ENCODE peak calls at places on chromosomes 16 and 17, in eight cellular contexts. A is Panc1, Y is GM12878, W is K562, B is HCT116, O is upper lobe of left lung, V is GM23338, N is HepG2. I is an unnamed sample.

GRCh38 chr17:78351449-78352006 is 8.3 kb downstream of the SOCS3 start:
- ATAC-seq in A (peak), Y (no peak), W (no peak), B (no peak), O (peak), V (peak), N (peak), I (peak)

GRCh38 chr17:4554441-4554996 is 665 bp downstream of the MYBBP1A start:
- ATAC-seq in A (no peak), Y (peak), W (peak), B (peak), O (no peak), V (peak), N (peak), I (no peak)

GRCh38 chr16:77271532-77272426 is 72.6 kb downstream of the SYCE1L start:
- ATAC-seq in A (no peak), Y (no peak), W (no peak), B (no peak), O (no peak), V (no peak), N (peak), I (no peak)

GRCh38 chr17:13642188-13642587 is 40.5 kb upstream of the HS3ST3A1 start:
- ATAC-seq in A (no peak), Y (no peak), W (no peak), B (no peak), O (no peak), V (no peak), N (no peak), I (no peak)

GRCh38 chr17:79036609-79037008 is 12.6 kb downstream of the C1QTNF1 start:
- ATAC-seq in A (no peak), Y (no peak), W (no peak), B (peak), O (peak), V (no peak), N (no peak), I (peak)

GRCh38 chr17:81976332-81977210 is 858 bp upstream of the ASPSCR1 start:
- ATAC-seq in A (peak), Y (peak), W (peak), B (peak), O (peak), V (peak), N (peak), I (peak)

GRCh38 chr16:85168732-85169256 is 56.5 kb upstream of the CIBAR2 start:
- ATAC-seq in A (no peak), Y (no peak), W (peak), B (peak), O (no peak), V (peak), N (no peak), I (peak)

GRCh38 chr17:17079761-17080160 is 37.5 kb downstream of the MPRIP start:
- ATAC-seq in A (no peak), Y (no peak), W (no peak), B (no peak), O (peak), V (no peak), N (no peak), I (peak)

GRCh38 chr17:54373970-54374369 is 526.7 kb upstream of the TOM1L1 start:
- ATAC-seq in A (no peak), Y (no peak), W (no peak), B (no peak), O (no peak), V (no peak), N (no peak), I (no peak)
- TF ChIP-seq POLR2AphosphoS5 in A (no peak), Y (no peak), W (no peak), B (no peak), O (no peak), V (no peak), N (no peak), I (no peak)

DNA sequence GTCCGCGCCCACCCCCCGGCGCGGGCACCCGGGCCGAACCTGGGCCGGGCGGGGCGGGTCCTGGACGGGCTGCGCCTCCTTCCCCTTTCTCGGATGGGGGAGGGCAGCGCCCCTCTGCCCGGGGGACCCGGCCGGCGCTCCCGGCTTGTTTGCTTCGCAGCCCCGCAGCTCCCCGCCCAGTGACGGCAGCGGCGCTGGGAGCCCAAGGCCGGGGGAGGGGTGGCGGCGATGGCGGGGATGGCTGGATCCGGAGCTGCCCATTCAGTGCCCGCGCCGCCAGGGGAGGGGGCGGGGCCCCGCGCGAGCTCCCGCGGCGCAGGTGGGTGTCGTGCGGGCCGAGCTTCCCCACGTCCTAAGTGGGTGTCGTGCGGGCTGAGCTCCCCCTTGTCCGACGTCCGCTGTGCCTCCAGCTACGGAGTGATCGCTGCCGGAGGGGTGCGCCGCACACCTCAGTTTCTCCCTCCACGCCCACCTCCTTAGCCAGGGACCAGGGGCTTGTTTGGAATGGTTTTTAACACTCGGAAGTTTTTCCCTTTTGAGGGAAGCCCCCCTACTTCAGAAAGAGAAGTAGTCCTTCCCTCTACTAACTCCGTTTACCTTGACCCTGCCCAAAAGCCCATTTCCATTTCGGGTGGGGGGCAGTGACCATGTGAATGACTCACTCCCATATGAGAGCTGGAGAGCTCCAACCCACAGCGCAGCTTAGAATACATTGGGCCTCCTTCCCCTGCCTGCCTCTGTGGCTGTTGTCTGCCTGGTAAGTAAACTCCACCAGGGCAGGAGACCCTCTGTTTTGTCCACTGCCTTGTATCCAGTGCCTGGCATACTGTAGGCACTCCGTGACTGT is 733 bp downstream of the SGSM2 start:
- ATAC-seq in A (peak), Y (peak), W (peak), B (peak), O (peak), V (peak), N (peak), I (peak)
- TF ChIP-seq CTCF in A (no peak), Y (no peak), W (no peak), B (no peak), O (no peak), V (no peak), N (no peak), I (no peak)

DNA sequence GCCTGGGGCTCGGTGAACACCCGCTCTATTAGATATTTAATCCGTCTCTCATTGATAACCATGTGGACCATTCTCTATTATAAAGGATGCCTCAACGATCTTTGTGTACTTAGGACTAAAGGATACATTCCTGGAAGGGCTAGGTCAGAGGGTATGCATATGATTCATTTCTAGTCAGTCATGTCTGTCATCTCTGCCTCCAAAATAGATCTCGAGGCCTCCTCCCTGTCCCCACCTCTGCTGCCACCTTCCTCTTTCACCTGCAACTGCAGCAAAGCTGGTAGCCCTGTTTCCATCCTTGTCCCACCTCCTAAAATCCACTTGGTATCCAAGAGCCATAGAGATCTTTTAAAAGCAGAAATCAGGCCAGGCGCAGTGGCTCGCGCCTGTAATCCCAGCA is 121.5 kb downstream of the KATNIP start:
- ATAC-seq in A (no peak), Y (no peak), W (no peak), B (peak), O (no peak), V (peak), N (no peak), I (no peak)
- H3K4me3 ChIP-seq in A (no peak), Y (no peak), W (no peak), B (no peak), O (no peak), V (no peak), N (no peak), I (no peak)

DNA sequence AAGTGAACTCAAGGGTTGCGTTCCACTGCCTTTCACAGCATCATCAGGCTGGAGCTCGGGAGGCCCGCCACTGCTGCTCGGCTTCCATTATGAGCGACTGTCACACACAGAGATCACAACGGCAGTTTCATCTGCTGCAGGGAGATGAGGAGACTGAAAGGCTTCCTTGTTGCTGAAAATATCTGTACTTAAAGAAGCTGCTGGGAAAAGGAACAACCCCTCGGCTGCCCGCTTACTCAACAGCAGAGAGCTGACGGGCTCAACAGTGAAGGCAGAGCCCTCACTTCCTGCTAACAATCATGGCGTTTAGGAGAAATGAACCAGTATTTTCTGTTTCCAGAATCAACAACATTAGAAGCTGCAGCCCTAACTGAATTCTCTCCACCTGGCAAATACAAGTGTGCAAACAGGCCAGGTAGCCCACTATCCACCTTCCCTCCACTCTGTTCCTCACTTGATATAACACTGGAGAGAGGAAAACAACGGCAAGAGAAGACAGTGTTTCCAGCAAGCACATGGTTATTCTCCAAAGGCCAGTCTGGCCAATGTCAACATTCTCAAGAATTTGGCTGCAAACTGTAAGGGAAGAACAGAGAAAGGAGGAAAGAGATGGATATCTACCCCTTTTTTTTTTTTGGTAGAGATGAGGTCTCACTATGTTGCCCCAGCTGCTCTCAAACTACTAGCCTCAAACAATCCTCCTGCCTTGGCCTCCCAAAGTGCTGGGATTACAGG is 33.7 kb downstream of the MBTPS1 start:
- ATAC-seq in A (no peak), Y (no peak), W (no peak), B (no peak), O (no peak), V (no peak), N (no peak), I (no peak)
- TF ChIP-seq POLR2AphosphoS5 in A (no peak), Y (no peak), W (no peak), B (no peak), O (no peak), V (no peak), N (no peak), I (no peak)

GRCh38 chr16:2963074-2963610 is 933 bp upstream of the KREMEN2 start:
- ATAC-seq in A (peak), Y (peak), W (peak), B (no peak), O (no peak), V (peak), N (peak), I (no peak)

GRCh38 chr16:2960183-2961010 is 3.7 kb upstream of the KREMEN2 start:
- ATAC-seq in A (no peak), Y (no peak), W (no peak), B (no peak), O (no peak), V (no peak), N (no peak), I (no peak)

GRCh38 chr16:2964416-2965223 is 545 bp downstream of the KREMEN2 start:
- ATAC-seq in A (peak), Y (peak), W (peak), B (peak), O (no peak), V (peak), N (peak), I (no peak)

GRCh38 chr16:2963611-2964415 is at the start of gene KREMEN2:
- ATAC-seq in A (peak), Y (peak), W (peak), B (peak), O (no peak), V (peak), N (peak), I (no peak)

GRCh38 chr16:2962334-2963073 is 1.6 kb upstream of the KREMEN2 start:
- ATAC-seq in A (no peak), Y (no peak), W (no peak), B (no peak), O (peak), V (no peak), N (peak), I (no peak)
- TF ChIP-seq CTCF in A (no peak), Y (no peak), W (no peak), B (no peak), O (no peak), V (no peak), N (no peak), I (no peak)

DNA sequence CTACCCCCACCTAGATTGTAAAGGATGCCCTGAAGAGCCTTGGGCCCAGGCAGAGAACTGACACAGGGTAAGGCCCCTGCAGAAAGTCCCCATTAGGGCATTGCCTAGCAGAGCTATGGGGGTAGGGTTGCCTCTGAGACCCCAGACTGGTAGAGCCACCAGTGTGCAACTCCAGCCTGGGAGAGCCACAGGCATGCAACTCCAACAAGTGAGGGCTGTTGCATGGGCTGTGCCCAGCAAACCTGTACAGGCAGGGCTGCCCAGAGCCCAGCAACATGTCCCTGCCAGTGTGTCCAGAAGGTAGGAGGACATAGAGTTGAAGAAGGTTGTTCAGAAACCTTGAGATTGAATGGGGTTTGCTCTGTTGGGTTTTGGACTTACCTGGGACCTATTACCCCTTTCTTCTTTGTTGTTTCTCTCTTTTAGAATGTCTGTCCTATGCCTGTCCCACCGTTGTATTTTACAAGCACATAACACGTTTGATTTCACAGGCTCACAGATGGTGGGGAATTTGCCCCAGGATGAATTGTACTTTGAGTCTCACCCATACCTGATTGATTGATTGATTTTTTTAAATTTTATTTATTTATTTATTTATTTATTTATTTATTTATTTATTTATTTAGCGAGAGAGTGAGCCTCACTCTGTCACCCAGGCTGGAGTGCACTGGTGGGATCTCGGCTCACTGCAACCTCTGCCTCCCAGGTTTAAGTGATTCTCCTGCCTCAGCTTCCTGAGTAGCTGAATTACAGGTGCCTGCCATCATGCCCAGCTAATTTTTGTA is 16.4 kb downstream of the SGF29 start:
- ATAC-seq in A (no peak), Y (no peak), W (no peak), B (no peak), O (no peak), V (no peak), N (no peak), I (no peak)
- H3K4me3 ChIP-seq in A (no peak), Y (no peak), W (no peak), B (no peak), O (no peak), V (no peak), N (no peak), I (no peak)

GRCh38 chr16:80827007-80827406 is 22.6 kb upstream of the CDYL2 start:
- ATAC-seq in A (no peak), Y (no peak), W (no peak), B (no peak), O (no peak), V (no peak), N (no peak), I (no peak)

GRCh38 chr16:80819988-80820387 is 15.6 kb upstream of the CDYL2 start:
- ATAC-seq in A (no peak), Y (no peak), W (no peak), B (no peak), O (no peak), V (no peak), N (no peak), I (no peak)

GRCh38 chr16:80828495-80828894 is 24.1 kb upstream of the CDYL2 start:
- ATAC-seq in A (no peak), Y (no peak), W (no peak), B (no peak), O (no peak), V (no peak), N (peak), I (no peak)

GRCh38 chr16:80825365-80825758 is 21.0 kb upstream of the CDYL2 start:
- ATAC-seq in A (no peak), Y (no peak), W (no peak), B (no peak), O (no peak), V (no peak), N (no peak), I (no peak)

DNA sequence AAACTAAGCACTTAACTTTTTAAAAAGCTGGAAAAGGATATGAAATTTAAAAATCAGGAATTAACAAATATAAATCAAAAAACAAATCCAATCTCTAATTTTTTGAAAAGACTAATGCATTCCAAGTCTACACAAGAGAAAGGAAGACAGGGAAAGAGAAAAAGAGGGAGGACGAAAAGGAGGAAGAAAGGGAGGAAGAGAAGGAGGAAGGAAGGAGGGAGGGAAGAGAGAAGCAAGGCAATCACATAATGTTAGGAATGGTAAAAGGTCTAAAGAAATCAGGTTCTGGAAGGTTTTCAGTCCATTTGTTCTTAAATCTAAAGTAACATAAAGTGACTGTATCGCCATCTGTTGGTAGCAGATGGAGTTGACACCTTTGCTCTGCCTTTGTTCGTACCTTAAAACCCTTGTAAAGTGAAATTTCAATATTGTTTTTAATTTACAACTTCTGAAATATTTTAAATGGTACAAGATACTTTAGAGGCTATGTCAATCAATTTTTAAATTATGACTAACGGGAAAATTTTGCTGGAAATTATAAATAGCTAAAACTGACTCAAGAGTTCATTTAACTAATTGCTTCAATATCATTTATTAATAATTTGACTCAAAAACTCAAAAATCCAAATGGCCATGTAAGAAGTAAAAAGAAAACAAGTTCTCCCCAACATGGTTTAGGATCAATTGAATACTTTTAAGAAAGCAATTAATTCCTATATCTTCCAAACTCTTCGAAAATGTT is 20.4 kb upstream of the CDYL2 start:
- ATAC-seq in A (no peak), Y (peak), W (peak), B (peak), O (no peak), V (no peak), N (no peak), I (no peak)
- TF ChIP-seq POLR2AphosphoS5 in A (no peak), Y (no peak), W (no peak), B (no peak), O (no peak), V (no peak), N (no peak), I (no peak)

DNA sequence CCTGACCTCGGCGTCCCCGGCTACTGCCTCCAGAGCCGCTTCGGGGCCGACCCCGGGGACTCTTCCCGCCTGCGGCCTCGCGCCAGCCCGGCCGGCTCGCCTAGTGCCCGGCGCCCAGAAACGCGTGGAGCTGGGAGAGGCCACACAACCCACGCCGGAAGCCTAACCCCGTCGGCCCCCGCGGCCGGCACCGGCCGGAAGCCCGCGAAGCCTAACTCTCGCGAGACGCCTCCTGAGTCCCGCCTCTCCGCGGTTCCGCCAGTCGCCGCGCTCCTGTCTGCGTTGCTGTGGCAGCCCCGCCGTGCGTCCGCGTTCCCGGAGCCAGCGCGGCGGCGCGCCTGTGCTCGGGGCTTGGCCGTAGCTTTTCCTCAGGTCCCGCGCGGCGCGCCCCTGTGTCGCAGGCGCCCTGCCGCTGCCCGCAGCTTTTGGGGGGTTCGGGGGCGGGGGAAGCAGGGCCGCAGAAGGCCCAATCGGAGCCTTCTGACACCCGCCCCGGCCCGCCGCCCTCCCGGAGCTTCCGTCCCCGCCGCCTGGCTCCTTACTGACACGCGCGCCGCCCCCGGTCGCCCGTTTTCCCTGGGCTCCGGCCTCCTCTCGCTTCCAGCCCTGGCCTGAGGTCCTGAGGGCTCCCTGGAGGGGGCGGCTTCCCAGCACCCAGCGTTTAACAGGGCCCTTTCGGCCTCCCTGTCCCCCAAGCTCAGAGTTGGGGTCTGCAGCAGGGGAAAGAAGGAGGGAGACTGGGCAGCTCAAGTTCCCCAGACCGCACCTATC is 21.7 kb downstream of the NPTX1 start:
- ATAC-seq in A (peak), Y (peak), W (peak), B (peak), O (peak), V (peak), N (peak), I (peak)
- TF ChIP-seq CTCF in A (no peak), Y (no peak), W (no peak), B (no peak), O (no peak), V (no peak), N (peak), I (peak)

GRCh38 chr17:66739553-66739952 is 95.4 kb upstream of the CACNG5 start:
- ATAC-seq in A (no peak), Y (no peak), W (no peak), B (no peak), O (no peak), V (no peak), N (no peak), I (no peak)
- H3K4me3 ChIP-seq in A (no peak), Y (no peak), W (no peak), B (no peak), O (no peak), V (no peak), N (no peak), I (no peak)